ENCODE peak calls at places on chromosomes 7 and 10, in four cellular contexts. One of them, this sample, is unnamed. For H3K4me1 and H3K9me3, the result is how much of the 10 kb centered on the place peaks cover.

GRCh38 chr7:132333301-132333700 is 243.0 kb downstream of the PLXNA4 start:
- DNase-seq in heart right ventricle: no peak
- DNase-seq in CD8-positive, alpha-beta T cell: no peak
- DNase-seq in Panc1: no peak
- DNase-seq in this sample: no peak

GRCh38 chr7:122885583-122886356 is 490 bp downstream of the CADPS2 start:
- DNase-seq in Panc1: no peak
- DNase-seq in CD8-positive, alpha-beta T cell: no peak
- DNase-seq in heart right ventricle: peak
- DNase-seq in this sample: peak

GRCh38 chr10:46528675-46529615 is 27.5 kb downstream of the GPRIN2 start:
- DNase-seq in Panc1: no peak
- DNase-seq in CD8-positive, alpha-beta T cell: no peak
- DNase-seq in heart right ventricle: no peak
- DNase-seq in this sample: no peak

GRCh38 chr10:70232155-70232858 is 922 bp downstream of the PPA1 start:
- DNase-seq in heart right ventricle: peak
- DNase-seq in Panc1: no peak
- DNase-seq in CD8-positive, alpha-beta T cell: peak
- DNase-seq in this sample: peak

GRCh38 chr7:305410-306151 is 15.6 kb downstream of the FOXL3 start:
- DNase-seq in heart right ventricle: no peak
- DNase-seq in Panc1: no peak
- DNase-seq in CD8-positive, alpha-beta T cell: no peak
- DNase-seq in this sample: no peak

GRCh38 chr10:3757638-3758490 is 27.1 kb downstream of the KLF6 start:
- DNase-seq in heart right ventricle: no peak
- DNase-seq in Panc1: peak
- DNase-seq in CD8-positive, alpha-beta T cell: peak
- DNase-seq in this sample: no peak

GRCh38 chr7:3780525-3780924 is 479.5 kb downstream of the SDK1 start:
- DNase-seq in CD8-positive, alpha-beta T cell: no peak
- DNase-seq in heart right ventricle: no peak
- DNase-seq in Panc1: no peak
- DNase-seq in this sample: no peak

GRCh38 chr10:103055105-103055504 is 137.0 kb downstream of the CNNM2 start:
- DNase-seq in Panc1: no peak
- DNase-seq in heart right ventricle: no peak
- DNase-seq in CD8-positive, alpha-beta T cell: no peak
- DNase-seq in this sample: no peak

GRCh38 chr10:124156524-124157225 is 63.3 kb upstream of the CHST15 start:
- DNase-seq in CD8-positive, alpha-beta T cell: no peak
- DNase-seq in Panc1: no peak
- DNase-seq in heart right ventricle: no peak
- DNase-seq in this sample: no peak

GRCh38 chr10:106577266-106577665 is 587.2 kb downstream of the SORCS1 start:
- DNase-seq in CD8-positive, alpha-beta T cell: no peak
- DNase-seq in heart right ventricle: no peak
- DNase-seq in Panc1: peak
- DNase-seq in this sample: peak

GRCh38 chr7:142359694-142360279 is 101.9 kb upstream of the PRSS58 start:
- DNase-seq in CD8-positive, alpha-beta T cell: no peak
- DNase-seq in Panc1: no peak
- DNase-seq in heart right ventricle: no peak
- DNase-seq in this sample: peak
- H3K4me1 ChIP-seq in CD8-positive, alpha-beta T cell: under half
- H3K4me1 ChIP-seq in Panc1: under half
- H3K4me1 ChIP-seq in heart right ventricle: under half
- H3K4me1 ChIP-seq in this sample: under half

GRCh38 chr7:98240961-98241673 is 10.9 kb downstream of the TECPR1 start:
- DNase-seq in heart right ventricle: peak
- DNase-seq in CD8-positive, alpha-beta T cell: peak
- DNase-seq in Panc1: peak
- DNase-seq in this sample: peak
- H3K9me3 ChIP-seq in heart right ventricle: under half
- H3K9me3 ChIP-seq in CD8-positive, alpha-beta T cell: under half
- H3K9me3 ChIP-seq in Panc1: under half
- H3K9me3 ChIP-seq in this sample: under half

GRCh38 chr7:98283887-98284222 is 2.4 kb downstream of the BRI3 start:
- DNase-seq in CD8-positive, alpha-beta T cell: no peak
- DNase-seq in Panc1: no peak
- DNase-seq in heart right ventricle: no peak
- DNase-seq in this sample: peak
- H3K4me1 ChIP-seq in CD8-positive, alpha-beta T cell: under half
- H3K4me1 ChIP-seq in Panc1: under half
- H3K4me1 ChIP-seq in heart right ventricle: half or more
- H3K4me1 ChIP-seq in this sample: half or more

DNA sequence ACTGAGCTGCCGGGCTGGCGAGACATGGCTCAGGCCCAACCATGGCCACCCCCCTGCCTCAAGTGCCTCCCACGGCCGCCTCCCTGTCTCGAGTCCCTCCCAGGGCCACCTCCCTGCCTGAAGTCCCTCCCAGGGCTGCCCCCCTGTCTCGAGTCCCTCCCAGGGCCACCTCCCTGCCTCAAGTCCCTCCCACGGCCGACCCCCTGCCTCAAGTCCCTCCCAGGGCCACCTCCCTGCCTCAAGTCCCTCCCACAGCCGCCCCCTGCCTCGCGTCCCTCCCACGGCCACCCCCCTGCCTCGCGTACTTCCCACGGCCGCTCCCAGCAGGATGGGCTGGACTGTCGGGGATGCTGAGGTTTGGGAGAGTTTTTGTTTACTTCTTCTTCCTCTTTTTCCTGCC is 462.5 kb downstream of the PTPRN2 start:
- DNase-seq in heart right ventricle: no peak
- DNase-seq in CD8-positive, alpha-beta T cell: no peak
- DNase-seq in Panc1: no peak
- DNase-seq in this sample: no peak
- H3K9me3 ChIP-seq in heart right ventricle: under half
- H3K9me3 ChIP-seq in CD8-positive, alpha-beta T cell: under half
- H3K9me3 ChIP-seq in Panc1: under half
- H3K9me3 ChIP-seq in this sample: under half

DNA sequence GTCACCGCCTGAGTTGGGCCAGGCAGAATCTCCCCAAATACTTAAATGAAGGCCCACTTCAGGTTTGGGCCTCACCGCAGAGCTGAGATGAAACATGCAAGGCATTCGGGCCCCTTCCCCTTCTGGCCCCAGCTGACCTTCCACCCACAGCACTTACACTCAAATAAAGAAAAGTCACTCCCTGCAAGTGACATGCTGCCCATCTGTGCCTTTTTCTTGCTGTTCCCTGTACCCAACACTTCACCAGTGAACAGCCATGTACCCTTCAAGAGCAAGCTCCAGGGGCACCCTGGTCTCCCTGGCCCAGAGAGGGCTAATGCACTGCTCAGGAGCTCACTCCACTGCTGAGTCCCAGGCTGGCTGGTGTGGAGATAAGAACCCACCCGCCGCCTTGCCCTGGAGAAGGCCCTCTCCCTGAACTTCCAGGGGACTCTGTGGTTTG is 40.7 kb downstream of the ZCCHC24 start:
- DNase-seq in CD8-positive, alpha-beta T cell: no peak
- DNase-seq in Panc1: no peak
- DNase-seq in heart right ventricle: no peak
- DNase-seq in this sample: no peak
- H3K4me1 ChIP-seq in CD8-positive, alpha-beta T cell: under half
- H3K4me1 ChIP-seq in Panc1: under half
- H3K4me1 ChIP-seq in heart right ventricle: under half
- H3K4me1 ChIP-seq in this sample: half or more

DNA sequence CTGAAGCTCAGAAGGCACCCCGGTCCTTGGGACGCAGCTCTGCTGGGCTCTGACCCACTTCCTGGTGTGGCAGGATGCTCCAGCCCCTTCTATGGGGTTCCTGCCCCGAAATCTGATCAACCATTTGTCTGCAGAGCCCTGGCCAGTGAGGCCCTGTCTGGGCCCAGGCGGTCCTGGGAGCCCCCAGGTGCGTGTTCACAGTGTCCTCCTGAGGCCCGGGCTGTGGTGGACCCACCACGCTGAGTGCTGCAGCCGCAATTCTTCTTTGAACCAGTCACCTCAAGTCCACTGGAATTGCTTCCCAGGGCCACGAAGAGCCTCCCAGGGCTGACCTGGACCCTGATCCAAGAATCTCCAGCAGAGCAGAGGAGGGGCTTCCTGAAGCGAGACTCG is 19.1 kb downstream of the KNDC1 start:
- DNase-seq in CD8-positive, alpha-beta T cell: no peak
- DNase-seq in Panc1: no peak
- DNase-seq in heart right ventricle: no peak
- DNase-seq in this sample: no peak
- H3K9me3 ChIP-seq in CD8-positive, alpha-beta T cell: under half
- H3K9me3 ChIP-seq in Panc1: under half
- H3K9me3 ChIP-seq in heart right ventricle: under half
- H3K9me3 ChIP-seq in this sample: under half

GRCh38 chr7:6252748-6253147 is 19.7 kb downstream of the CYTH3 start:
- DNase-seq in CD8-positive, alpha-beta T cell: no peak
- DNase-seq in Panc1: no peak
- DNase-seq in heart right ventricle: no peak
- DNase-seq in this sample: peak
- H3K4me1 ChIP-seq in CD8-positive, alpha-beta T cell: under half
- H3K4me1 ChIP-seq in Panc1: under half
- H3K4me1 ChIP-seq in heart right ventricle: half or more
- H3K4me1 ChIP-seq in this sample: half or more

This sample was measured in adipocyte.